ENCODE peak calls at places on chromosomes 6 and 20, in seven cellular contexts. D is transverse colon, N is heart right ventricle, F is body of pancreas, U is MM.1S, V is K562, P is tibial nerve. M is an unnamed sample. For H3K36me3, the result is how much of the 10 kb centered on the place peaks cover.

GRCh38 chr6:111566873-111567517 is 38.7 kb downstream of the TRAF3IP2 start:
- DNase-seq in D (no peak), P (no peak), U (no peak), F (no peak), N (peak), V (no peak), M (peak)

GRCh38 chr20:45612314-45612713 is 17.2 kb upstream of the WFDC10A start:
- DNase-seq in U (no peak), F (no peak), V (no peak), P (no peak), N (no peak), D (no peak), M (no peak)

GRCh38 chr6:170410241-170410640 is 103.7 kb downstream of the FAM120B start:
- DNase-seq in U (no peak), F (no peak), N (no peak), P (no peak), D (no peak), V (no peak), M (no peak)

GRCh38 chr20:59141818-59142581 is 21.6 kb upstream of the ZNF831 start:
- DNase-seq in N (no peak), V (peak), F (no peak), U (no peak), D (no peak), P (no peak), M (no peak)

GRCh38 chr6:31791324-31792089 is 4.0 kb downstream of the VARS1 start:
- DNase-seq in U (no peak), F (peak), D (no peak), P (no peak), V (peak), N (peak), M (peak)

GRCh38 chr6:41449399-41450245 is 96.6 kb upstream of the FOXP4 start:
- DNase-seq in P (peak), F (peak), V (no peak), D (peak), N (no peak), U (no peak), M (peak)

GRCh38 chr6:83126223-83126622 is 58.8 kb downstream of the DOP1A start:
- DNase-seq in F (no peak), V (no peak), P (no peak), N (no peak), U (no peak), D (no peak), M (no peak)

GRCh38 chr20:8361008-8361652 is 229.1 kb downstream of the PLCB1 start:
- DNase-seq in N (no peak), F (peak), U (no peak), V (no peak), P (no peak), D (no peak), M (no peak)

GRCh38 chr6:54515013-54515412 is 206.8 kb downstream of the TINAG start:
- DNase-seq in D (no peak), N (no peak), P (no peak), F (no peak), V (no peak), U (no peak), M (no peak)

GRCh38 chr6:148509789-148510581 is 167.3 kb downstream of the SASH1 start:
- DNase-seq in N (peak), U (peak), F (peak), V (no peak), D (peak), P (peak), M (no peak)

GRCh38 chr6:139748353-139749146 is 374.1 kb upstream of the CITED2 start:
- DNase-seq in P (no peak), N (no peak), F (peak), U (no peak), D (no peak), V (peak), M (no peak)

GRCh38 chr6:156789081-156789943 is 12.1 kb downstream of the ARID1B start:
- DNase-seq in U (no peak), P (no peak), V (no peak), D (no peak), N (no peak), F (no peak), M (no peak)

GRCh38 chr6:117531346-117531745 is 48.9 kb downstream of the DCBLD1 start:
- DNase-seq in F (no peak), V (no peak), N (no peak), D (no peak), U (no peak), P (no peak), M (no peak)

GRCh38 chr6:106118835-106119443 is 32.8 kb downstream of the PRDM1 start:
- DNase-seq in D (no peak), N (no peak), F (no peak), V (no peak), U (no peak), P (no peak), M (no peak)

GRCh38 chr6:56387621-56388413 is 140.4 kb upstream of the COL21A1 start:
- DNase-seq in V (no peak), F (peak), P (no peak), N (no peak), U (no peak), D (no peak), M (no peak)

GRCh38 chr6:42294759-42295158 is 77.1 kb upstream of the MRPS10 start:
- DNase-seq in F (no peak), V (no peak), U (no peak), N (no peak), P (no peak), D (no peak), M (no peak)

GRCh38 chr20:34407962-34408474 is 44.9 kb downstream of the ITCH start:
- DNase-seq in P (no peak), U (no peak), V (no peak), F (peak), N (no peak), D (no peak), M (no peak)

GRCh38 chr20:34415079-34415478 is 52.0 kb downstream of the ITCH start:
- DNase-seq in F (no peak), N (no peak), V (no peak), P (no peak), D (peak), U (peak), M (no peak)

GRCh38 chr20:34410331-34410730 is 47.3 kb downstream of the ITCH start:
- DNase-seq in N (no peak), D (no peak), P (no peak), U (no peak), V (no peak), F (no peak), M (no peak)

GRCh38 chr20:34412453-34412852 is 49.4 kb downstream of the ITCH start:
- DNase-seq in V (no peak), U (no peak), N (no peak), D (no peak), F (no peak), P (no peak), M (no peak)
- H3K36me3 ChIP-seq in V (half or more), U (under half), N (under half), D (under half), F (under half), P (under half), M (half or more)

GRCh38 chr20:63578224-63579016 is 4.4 kb upstream of the HELZ2 start:
- DNase-seq in D (no peak), V (no peak), U (no peak), P (no peak), F (no peak), N (no peak), M (no peak)
- TF ChIP-seq CTCF in D (no peak), V (no peak), U (peak), P (peak), F (no peak), N (no peak), M (no peak)

DNA sequence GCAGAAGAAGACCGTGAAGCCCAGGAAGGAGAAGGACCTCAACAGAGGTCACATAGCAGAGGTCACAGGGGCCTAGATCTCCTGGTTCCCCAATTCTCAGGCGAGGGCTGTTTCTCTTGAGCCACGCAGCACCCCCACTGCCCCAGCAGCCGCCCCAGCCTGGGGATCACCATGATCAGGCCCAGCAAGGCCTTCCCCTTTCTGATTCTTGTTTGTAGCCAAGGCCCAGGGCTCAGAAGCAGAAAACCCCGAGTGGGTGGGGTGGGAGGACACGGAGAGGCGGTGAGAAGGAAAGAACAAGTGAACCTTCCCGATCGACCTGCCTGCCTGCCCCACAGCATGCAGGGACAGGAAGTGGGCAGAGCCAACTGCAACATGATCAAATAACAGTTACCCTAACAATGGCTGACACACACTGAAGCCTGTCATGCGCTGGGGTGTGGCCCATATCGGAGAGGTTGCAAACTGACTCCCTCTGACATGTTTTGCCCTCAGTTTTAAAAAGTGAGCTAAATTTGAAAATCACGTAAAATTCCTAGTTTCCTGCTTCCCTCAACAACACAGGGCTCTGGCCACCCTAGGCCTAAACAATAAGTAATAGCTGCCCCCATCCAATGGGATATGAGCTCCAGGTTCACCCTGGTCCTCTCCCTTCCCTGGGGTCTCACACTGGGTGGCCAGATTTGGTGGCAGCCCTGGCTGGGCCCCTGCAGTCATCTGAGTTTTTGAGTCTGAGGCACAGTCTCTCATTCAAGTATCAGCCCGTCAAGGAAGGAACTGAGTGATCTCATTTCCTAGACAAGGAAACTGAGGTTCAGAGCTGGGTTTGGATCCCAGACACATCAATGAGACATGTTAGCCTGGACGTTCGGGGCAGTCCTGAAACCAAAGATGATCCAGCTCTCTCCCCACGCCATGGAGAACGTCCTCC is 6.5 kb downstream of the PEDS1 start:
- DNase-seq in N (no peak), D (peak), F (peak), U (no peak), P (no peak), V (peak), M (no peak)
- H3K4me3 ChIP-seq in N (no peak), D (no peak), F (no peak), U (no peak), P (no peak), V (peak), M (no peak)

GRCh38 chr6:449486-450419 is 58.2 kb downstream of the IRF4 start:
- DNase-seq in P (no peak), U (no peak), V (no peak), F (no peak), N (no peak), D (no peak), M (no peak)
- H3K36me3 ChIP-seq in P (under half), U (under half), V (under half), F (under half), N (under half), D (under half), M (under half)

DNA sequence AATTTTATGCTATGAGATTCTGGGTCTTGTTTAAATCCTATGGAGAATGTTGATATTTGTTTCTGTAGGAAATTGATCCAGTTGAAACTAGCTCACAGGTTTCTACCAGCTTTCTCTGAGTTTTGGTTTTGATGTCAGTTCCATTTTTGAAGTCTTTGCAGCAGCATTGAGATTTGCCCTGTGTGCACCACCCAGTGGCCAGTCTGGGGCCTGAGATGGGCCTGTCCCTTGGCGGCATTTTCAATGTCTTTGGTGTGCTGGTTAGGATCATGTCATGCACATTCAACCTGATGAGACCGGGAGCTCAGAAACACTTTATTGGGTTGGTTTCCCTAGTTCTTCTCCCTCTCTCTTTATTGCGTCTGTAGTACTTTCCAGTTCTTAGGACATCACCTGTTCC is 395.2 kb upstream of the MAP3K7 start:
- DNase-seq in P (no peak), N (no peak), D (no peak), U (no peak), V (no peak), F (no peak), M (no peak)
- TF ChIP-seq CTCF in P (no peak), N (no peak), D (no peak), U (peak), V (peak), F (no peak), M (peak)

GRCh38 chr6:137867685-137868509 is 838 bp downstream of the TNFAIP3 start:
- DNase-seq in N (no peak), F (peak), V (peak), D (peak), P (peak), U (peak), M (no peak)
- H3K4me3 ChIP-seq in N (peak), F (peak), V (peak), D (peak), P (peak), U (peak), M (peak)

GRCh38 chr6:43359831-43360230 is 9.6 kb downstream of the ZNF318 start:
- DNase-seq in N (no peak), V (no peak), U (no peak), P (no peak), F (no peak), D (no peak), M (no peak)
- H3K36me3 ChIP-seq in N (under half), V (half or more), U (under half), P (under half), F (under half), D (under half), M (under half)

DNA sequence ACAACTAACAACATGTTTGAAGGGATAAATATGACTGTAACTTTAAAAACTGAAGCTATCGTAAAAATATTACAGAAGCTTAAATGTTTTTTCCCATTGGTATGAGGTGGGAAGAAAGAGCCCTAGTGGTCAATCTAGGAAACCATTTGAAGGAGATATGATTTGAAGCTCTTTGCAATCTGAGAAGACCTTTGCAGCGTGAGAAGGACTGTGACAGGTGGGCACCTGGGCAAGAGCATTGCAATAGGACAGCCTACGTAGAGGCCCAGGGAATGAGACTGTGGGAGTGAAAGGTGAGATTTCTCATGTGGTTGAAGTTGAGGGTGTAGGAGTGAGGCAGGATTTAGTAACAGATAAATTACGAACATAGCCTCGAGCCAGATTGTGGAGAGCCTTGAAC is 108.0 kb upstream of the PDE7B start:
- DNase-seq in V (no peak), F (no peak), N (no peak), D (no peak), U (no peak), P (no peak), M (no peak)
- TF ChIP-seq CTCF in V (no peak), F (no peak), N (no peak), D (no peak), U (no peak), P (no peak), M (peak)

DNA sequence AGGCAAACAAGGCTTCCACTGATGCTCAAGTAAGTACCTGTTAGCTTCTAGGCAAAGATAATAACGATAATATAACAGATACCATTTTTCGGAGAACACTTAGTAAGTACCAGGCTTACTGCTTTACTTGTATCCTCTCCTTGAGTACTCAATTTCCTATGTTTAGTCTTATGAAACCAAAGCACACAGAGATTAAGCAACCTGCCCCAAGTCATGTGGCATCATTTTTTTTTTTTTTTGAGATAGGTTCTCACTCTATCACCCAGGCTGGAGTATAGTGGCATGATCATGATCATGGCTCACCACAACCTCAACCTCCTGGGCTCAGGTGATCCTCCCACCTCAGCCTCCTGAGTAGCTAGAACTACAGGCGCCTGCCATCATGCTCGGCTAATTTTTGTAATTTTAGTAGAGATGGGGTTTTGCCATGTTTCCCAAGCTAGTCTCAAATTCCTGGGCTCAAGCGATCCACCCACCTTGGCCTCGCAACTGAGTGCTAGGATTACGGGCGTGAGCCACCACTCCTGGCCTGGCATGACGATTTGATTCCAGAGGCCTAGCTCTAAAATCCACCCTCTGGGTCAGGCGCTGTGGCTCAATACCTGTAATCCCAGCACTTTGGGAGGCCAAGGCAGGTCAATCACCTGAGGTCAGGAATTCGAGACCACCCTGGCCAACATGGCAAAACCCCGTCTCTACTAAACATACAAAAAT is 14.0 kb downstream of the SPAG4 start:
- DNase-seq in D (no peak), N (no peak), F (no peak), U (no peak), V (no peak), P (no peak), M (no peak)
- H3K4me3 ChIP-seq in D (no peak), N (no peak), F (no peak), U (no peak), V (no peak), P (no peak), M (no peak)

GRCh38 chr6:34852406-34853085 is 35.3 kb downstream of the TAF11 start:
- DNase-seq in D (no peak), U (no peak), V (no peak), F (no peak), P (no peak), N (no peak), M (no peak)

GRCh38 chr6:34855463-34855862 is 32.4 kb downstream of the TAF11 start:
- DNase-seq in U (no peak), V (no peak), P (no peak), N (no peak), F (no peak), D (no peak), M (no peak)

DNA sequence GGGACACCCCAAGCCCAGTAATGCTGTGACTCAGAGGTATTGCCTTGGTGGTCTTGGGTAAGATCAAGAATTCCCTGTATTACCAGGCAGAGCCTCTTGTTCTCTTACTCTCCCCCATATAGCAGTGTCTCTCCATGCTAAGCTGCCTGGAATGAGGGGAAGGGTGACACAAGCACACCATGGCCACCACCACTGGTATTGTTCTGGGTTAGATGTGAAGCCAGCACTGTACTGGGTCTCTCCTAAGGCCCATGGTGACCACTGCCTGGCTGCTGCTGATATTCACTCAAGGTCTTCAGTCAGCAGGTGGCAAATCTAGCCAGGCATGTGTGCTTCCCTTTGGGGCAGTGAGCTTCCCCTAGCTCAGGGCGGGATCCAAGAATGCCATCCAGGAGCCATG is 36.5 kb downstream of the TAF11 start:
- DNase-seq in N (no peak), V (no peak), D (no peak), F (no peak), U (no peak), P (no peak), M (no peak)
- H3K36me3 ChIP-seq in N (under half), V (half or more), D (under half), F (under half), U (under half), P (under half), M (under half)

M was measured in BE2C.